ENCODE peak calls at places on chromosomes 4 and X, in five cellular contexts. One of them, this sample, is unnamed.

GRCh38 chr4:64538219-64538618 is 129.0 kb upstream of the TECRL start:
- DNase-seq in HL-60: peak
- DNase-seq in WTC11: peak
- DNase-seq in psoas muscle: no peak
- DNase-seq in tibial nerve: no peak
- DNase-seq in this sample: no peak

GRCh38 chrX:46994096-46994495 is 81.9 kb downstream of the JADE3 start:
- DNase-seq in HL-60: no peak
- DNase-seq in WTC11: no peak
- DNase-seq in psoas muscle: no peak
- DNase-seq in tibial nerve: no peak
- DNase-seq in this sample: no peak

GRCh38 chr4:13559414-13559813 is 15.1 kb upstream of the NKX3-2 start:
- DNase-seq in HL-60: no peak
- DNase-seq in WTC11: no peak
- DNase-seq in psoas muscle: no peak
- DNase-seq in tibial nerve: no peak
- DNase-seq in this sample: no peak

GRCh38 chrX:54602563-54602962 is 72.5 kb downstream of the GNL3L start:
- DNase-seq in HL-60: no peak
- DNase-seq in WTC11: no peak
- DNase-seq in psoas muscle: no peak
- DNase-seq in tibial nerve: no peak
- DNase-seq in this sample: no peak

GRCh38 chr4:77393981-77394380 is 211.6 kb upstream of the CXCL13 start:
- DNase-seq in HL-60: no peak
- DNase-seq in WTC11: no peak
- DNase-seq in psoas muscle: no peak
- DNase-seq in tibial nerve: no peak
- DNase-seq in this sample: no peak

GRCh38 chr4:113835005-113835404 is 73.5 kb upstream of the CAMK2D start:
- DNase-seq in HL-60: no peak
- DNase-seq in WTC11: no peak
- DNase-seq in psoas muscle: no peak
- DNase-seq in tibial nerve: no peak
- DNase-seq in this sample: no peak

GRCh38 chr4:158671665-158671914 is at the start of gene C4orf46:
- DNase-seq in HL-60: no peak
- DNase-seq in WTC11: no peak
- DNase-seq in psoas muscle: no peak
- DNase-seq in tibial nerve: no peak
- DNase-seq in this sample: no peak

GRCh38 chr4:74805601-74806000 is 11.3 kb upstream of the BTC start:
- DNase-seq in HL-60: no peak
- DNase-seq in WTC11: no peak
- DNase-seq in psoas muscle: no peak
- DNase-seq in tibial nerve: no peak
- DNase-seq in this sample: no peak

GRCh38 chr4:23041501-23041900 is 348.8 kb downstream of the GBA3 start:
- DNase-seq in HL-60: no peak
- DNase-seq in WTC11: no peak
- DNase-seq in psoas muscle: no peak
- DNase-seq in tibial nerve: no peak
- DNase-seq in this sample: no peak

GRCh38 chrX:1391707-1392375 is at the start of gene SLC25A6:
- DNase-seq in HL-60: peak
- DNase-seq in WTC11: peak
- DNase-seq in psoas muscle: peak
- DNase-seq in tibial nerve: peak
- DNase-seq in this sample: peak

GRCh38 chrX:84188320-84188834 is 378 bp upstream of the RPS6KA6 start:
- DNase-seq in HL-60: no peak
- DNase-seq in WTC11: peak
- DNase-seq in psoas muscle: peak
- DNase-seq in tibial nerve: peak
- DNase-seq in this sample: peak

GRCh38 chrX:151239748-151240147 is 63.4 kb downstream of the GPR50 start:
- DNase-seq in HL-60: no peak
- DNase-seq in WTC11: peak
- DNase-seq in psoas muscle: no peak
- DNase-seq in tibial nerve: no peak
- DNase-seq in this sample: no peak

GRCh38 chr4:3339566-3339965 is 46.7 kb downstream of the RGS12 start:
- DNase-seq in HL-60: no peak
- DNase-seq in WTC11: no peak
- DNase-seq in psoas muscle: no peak
- DNase-seq in tibial nerve: no peak
- DNase-seq in this sample: no peak

GRCh38 chr4:54232151-54232688 is 3.1 kb downstream of the PDGFRA start:
- DNase-seq in HL-60: no peak
- DNase-seq in WTC11: no peak
- DNase-seq in psoas muscle: no peak
- DNase-seq in tibial nerve: no peak
- DNase-seq in this sample: no peak

GRCh38 chr4:151658959-151659593 is 101.7 kb downstream of the GATB start:
- DNase-seq in HL-60: no peak
- DNase-seq in WTC11: no peak
- DNase-seq in psoas muscle: no peak
- DNase-seq in tibial nerve: no peak
- DNase-seq in this sample: no peak

GRCh38 chr4:168385142-168385490 is 66.6 kb upstream of the DDX60 start:
- DNase-seq in HL-60: no peak
- DNase-seq in WTC11: no peak
- DNase-seq in psoas muscle: no peak
- DNase-seq in tibial nerve: no peak
- DNase-seq in this sample: no peak
- TF ChIP-seq CTCF in HL-60: no peak
- TF ChIP-seq CTCF in WTC11: no peak
- TF ChIP-seq CTCF in psoas muscle: no peak
- TF ChIP-seq CTCF in tibial nerve: no peak
- TF ChIP-seq CTCF in this sample: no peak

GRCh38 chrX:119943185-119943988 is at the start of gene NKAP:
- DNase-seq in HL-60: peak
- DNase-seq in WTC11: peak
- DNase-seq in psoas muscle: peak
- DNase-seq in tibial nerve: peak
- DNase-seq in this sample: peak

GRCh38 chrX:119945481-119945880 is 1.9 kb upstream of the NKAP start:
- DNase-seq in HL-60: no peak
- DNase-seq in WTC11: no peak
- DNase-seq in psoas muscle: no peak
- DNase-seq in tibial nerve: no peak
- DNase-seq in this sample: no peak

GRCh38 chrX:119942831-119943184 is 743 bp downstream of the NKAP start:
- DNase-seq in HL-60: no peak
- DNase-seq in WTC11: no peak
- DNase-seq in psoas muscle: no peak
- DNase-seq in tibial nerve: no peak
- DNase-seq in this sample: no peak

GRCh38 chrX:119954374-119954773 is 10.8 kb upstream of the NKAP start:
- DNase-seq in HL-60: peak
- DNase-seq in WTC11: no peak
- DNase-seq in psoas muscle: no peak
- DNase-seq in tibial nerve: no peak
- DNase-seq in this sample: no peak

DNA sequence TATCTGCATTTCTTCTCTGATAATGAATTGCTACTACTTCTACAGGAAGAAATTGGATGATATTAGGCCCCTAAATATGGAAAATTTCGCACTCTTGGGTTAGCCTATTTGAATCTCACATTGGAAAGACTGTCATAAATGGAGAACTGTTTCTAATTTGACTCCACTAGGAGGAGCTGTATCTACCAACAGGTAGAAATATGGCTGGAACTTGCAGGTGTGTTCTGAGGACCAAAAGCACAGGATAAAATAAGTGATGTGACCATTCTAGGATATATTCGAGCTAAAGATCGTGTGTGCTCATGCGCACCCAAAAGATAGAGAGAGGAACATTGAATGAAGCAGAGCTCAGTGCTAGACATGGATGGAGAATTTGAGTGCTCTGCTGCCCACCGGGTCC is 4.8 kb upstream of the NKAP start:
- DNase-seq in HL-60: no peak
- DNase-seq in WTC11: no peak
- DNase-seq in psoas muscle: no peak
- DNase-seq in tibial nerve: no peak
- DNase-seq in this sample: no peak
- TF ChIP-seq CTCF in HL-60: no peak
- TF ChIP-seq CTCF in WTC11: no peak
- TF ChIP-seq CTCF in psoas muscle: no peak
- TF ChIP-seq CTCF in tibial nerve: no peak
- TF ChIP-seq CTCF in this sample: no peak

DNA sequence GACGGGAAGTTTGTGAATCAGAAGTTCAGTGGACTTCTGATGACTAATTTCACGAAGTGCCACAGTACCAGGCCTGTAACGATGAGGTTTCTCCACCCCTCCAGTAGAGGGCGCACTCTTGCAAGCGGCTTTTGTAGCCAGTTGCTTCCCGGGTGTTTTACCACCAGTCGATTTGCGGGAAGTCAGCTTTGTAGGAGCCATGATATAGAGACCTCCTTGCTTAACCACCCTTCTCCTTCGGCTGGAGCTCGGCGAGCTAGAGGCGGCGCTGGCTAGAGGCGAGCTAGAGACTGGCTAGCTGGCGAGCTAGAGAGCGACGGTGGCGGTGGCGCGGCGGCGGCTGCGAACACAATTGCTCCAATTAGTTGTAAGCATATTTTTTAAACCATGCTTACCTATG is 72.0 kb downstream of the IL1RAPL1 start:
- DNase-seq in HL-60: peak
- DNase-seq in WTC11: peak
- DNase-seq in psoas muscle: no peak
- DNase-seq in tibial nerve: no peak
- DNase-seq in this sample: no peak
- TF ChIP-seq CTCF in HL-60: no peak
- TF ChIP-seq CTCF in WTC11: peak
- TF ChIP-seq CTCF in psoas muscle: peak
- TF ChIP-seq CTCF in tibial nerve: no peak
- TF ChIP-seq CTCF in this sample: no peak

GRCh38 chr4:40719008-40719623 is 30.6 kb upstream of the NSUN7 start:
- DNase-seq in HL-60: peak
- DNase-seq in WTC11: no peak
- DNase-seq in psoas muscle: no peak
- DNase-seq in tibial nerve: no peak
- DNase-seq in this sample: peak
- TF ChIP-seq CTCF in HL-60: peak
- TF ChIP-seq CTCF in WTC11: no peak
- TF ChIP-seq CTCF in psoas muscle: no peak
- TF ChIP-seq CTCF in tibial nerve: no peak
- TF ChIP-seq CTCF in this sample: peak

DNA sequence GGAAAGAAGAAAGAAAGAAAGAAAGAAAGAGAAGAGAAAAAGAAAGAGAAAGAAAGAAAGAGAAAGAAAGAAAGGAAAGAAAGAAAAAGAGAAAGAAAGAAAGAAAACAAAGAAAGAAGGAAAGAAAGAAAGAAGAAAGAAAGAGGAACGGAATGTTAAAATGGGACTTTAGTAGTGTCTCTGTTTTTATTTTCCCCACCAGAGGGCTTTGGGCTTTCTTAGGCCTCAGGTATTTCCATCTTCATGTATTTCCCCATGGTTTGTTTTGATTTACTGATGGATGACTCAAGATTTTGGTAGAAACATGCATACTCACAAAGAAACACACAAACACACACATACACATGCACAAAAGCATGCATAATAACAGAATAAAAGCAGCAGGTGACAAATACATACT is 181.2 kb downstream of the AFF2 start:
- DNase-seq in HL-60: no peak
- DNase-seq in WTC11: no peak
- DNase-seq in psoas muscle: no peak
- DNase-seq in tibial nerve: no peak
- DNase-seq in this sample: no peak
- TF ChIP-seq CTCF in HL-60: no peak
- TF ChIP-seq CTCF in WTC11: no peak
- TF ChIP-seq CTCF in psoas muscle: no peak
- TF ChIP-seq CTCF in tibial nerve: no peak
- TF ChIP-seq CTCF in this sample: no peak

GRCh38 chrX:10190367-10190766 is 33.6 kb downstream of the CLCN4 start:
- DNase-seq in HL-60: peak
- DNase-seq in WTC11: no peak
- DNase-seq in psoas muscle: no peak
- DNase-seq in tibial nerve: peak
- DNase-seq in this sample: peak
- TF ChIP-seq CTCF in HL-60: peak
- TF ChIP-seq CTCF in WTC11: no peak
- TF ChIP-seq CTCF in psoas muscle: peak
- TF ChIP-seq CTCF in tibial nerve: peak
- TF ChIP-seq CTCF in this sample: peak

GRCh38 chr4:121228851-121229250 is 64.7 kb upstream of the TNIP3 start:
- DNase-seq in HL-60: no peak
- DNase-seq in WTC11: no peak
- DNase-seq in psoas muscle: no peak
- DNase-seq in tibial nerve: no peak
- DNase-seq in this sample: no peak

GRCh38 chr4:121221608-121222007 is 57.5 kb upstream of the TNIP3 start:
- DNase-seq in HL-60: no peak
- DNase-seq in WTC11: no peak
- DNase-seq in psoas muscle: no peak
- DNase-seq in tibial nerve: no peak
- DNase-seq in this sample: no peak

GRCh38 chr4:121229993-121230392 is 65.9 kb upstream of the TNIP3 start:
- DNase-seq in HL-60: no peak
- DNase-seq in WTC11: no peak
- DNase-seq in psoas muscle: no peak
- DNase-seq in tibial nerve: no peak
- DNase-seq in this sample: no peak

GRCh38 chr4:121226362-121226761 is 62.2 kb upstream of the TNIP3 start:
- DNase-seq in HL-60: no peak
- DNase-seq in WTC11: no peak
- DNase-seq in psoas muscle: no peak
- DNase-seq in tibial nerve: no peak
- DNase-seq in this sample: no peak

GRCh38 chr4:121227254-121227867 is 63.2 kb upstream of the TNIP3 start:
- DNase-seq in HL-60: no peak
- DNase-seq in WTC11: no peak
- DNase-seq in psoas muscle: no peak
- DNase-seq in tibial nerve: no peak
- DNase-seq in this sample: peak
- TF ChIP-seq CTCF in HL-60: no peak
- TF ChIP-seq CTCF in WTC11: no peak
- TF ChIP-seq CTCF in psoas muscle: no peak
- TF ChIP-seq CTCF in tibial nerve: no peak
- TF ChIP-seq CTCF in this sample: no peak

GRCh38 chrX:108246304-108246954 is 154.9 kb downstream of the ATG4A start:
- DNase-seq in HL-60: no peak
- DNase-seq in WTC11: no peak
- DNase-seq in psoas muscle: no peak
- DNase-seq in tibial nerve: no peak
- DNase-seq in this sample: no peak

GRCh38 chrX:108250654-108251579 is 159.3 kb downstream of the ATG4A start:
- DNase-seq in HL-60: no peak
- DNase-seq in WTC11: no peak
- DNase-seq in psoas muscle: no peak
- DNase-seq in tibial nerve: no peak
- DNase-seq in this sample: no peak

GRCh38 chrX:108245462-108245861 is 153.9 kb downstream of the ATG4A start:
- DNase-seq in HL-60: no peak
- DNase-seq in WTC11: no peak
- DNase-seq in psoas muscle: no peak
- DNase-seq in tibial nerve: no peak
- DNase-seq in this sample: no peak
- TF ChIP-seq CTCF in HL-60: no peak
- TF ChIP-seq CTCF in WTC11: no peak
- TF ChIP-seq CTCF in psoas muscle: no peak
- TF ChIP-seq CTCF in tibial nerve: no peak
- TF ChIP-seq CTCF in this sample: no peak

This sample was measured in GM10248.